ENCODE peak calls at places on chromosomes 2 and 18, in six cellular contexts. I, O, L, R, Q and Y are unnamed samples.

GRCh38 chr18:50313873-50314460 is 26.5 kb upstream of the CXXC1 start:
- ATAC-seq in I (no peak), R (no peak), O (no peak), Q (no peak), L (peak; percentile 91), Y (no peak)

GRCh38 chr2:172643142-172643541 is 87.3 kb downstream of the PDK1 start:
- ATAC-seq in O (no peak), I (peak; percentile 47), R (peak; percentile 58), L (no peak), Q (no peak), Y (no peak)

GRCh38 chr2:241901500-241902351 is 32.2 kb downstream of the RTP5 start:
- ATAC-seq in O (peak; percentile 33), I (no peak), L (peak; percentile 21), Q (no peak), R (no peak), Y (no peak)

GRCh38 chr2:86764661-86765307 is 25.9 kb downstream of the CD8A start:
- ATAC-seq in R (peak; percentile 84), L (peak; percentile 82), O (no peak), Q (peak; percentile 90), I (peak; percentile 84), Y (no peak)

GRCh38 chr2:110678457-110679336 is 834 bp upstream of the BUB1 start:
- ATAC-seq in R (peak; percentile 56), I (peak; percentile 23), O (peak; percentile 18), L (peak; percentile 22), Q (peak; percentile 38), Y (peak; percentile 33)

GRCh38 chr2:145185696-145186095 is 665.8 kb upstream of the ZEB2 start:
- ATAC-seq in I (no peak), O (no peak), R (no peak), L (no peak), Q (no peak), Y (peak; percentile 44)

GRCh38 chr2:20450201-20451108 is 3.6 kb downstream of the RHOB start:
- ATAC-seq in I (no peak), Q (no peak), O (no peak), R (no peak), L (peak; percentile 4), Y (peak; percentile 40)

GRCh38 chr2:95401480-95401879 is 1.0 kb upstream of the FAHD2A start:
- ATAC-seq in O (no peak), L (no peak), R (no peak), I (no peak), Q (no peak), Y (no peak)

GRCh38 chr2:240739797-240740196 is 48.1 kb downstream of the AQP12A start:
- ATAC-seq in R (no peak), I (peak; percentile 79), O (no peak), L (no peak), Q (no peak), Y (no peak)

GRCh38 chr2:44171018-44171417 is 2.3 kb downstream of the PPM1B start:
- ATAC-seq in L (no peak), O (no peak), I (no peak), R (no peak), Q (no peak), Y (no peak)

GRCh38 chr18:61829108-61829507 is 63.7 kb downstream of the RNF152 start:
- ATAC-seq in L (peak; percentile 48), I (no peak), Q (peak; percentile 20), O (no peak), R (no peak), Y (no peak)

GRCh38 chr2:233855345-233855744 is 1.0 kb upstream of the HJURP start:
- ATAC-seq in I (no peak), Q (no peak), L (no peak), R (no peak), O (no peak), Y (no peak)

GRCh38 chr2:38352336-38352735 is 24.7 kb downstream of the ATL2 start:
- ATAC-seq in L (no peak), O (no peak), R (peak; percentile 64), Q (no peak), I (no peak), Y (no peak)

GRCh38 chr2:47195149-47195548 is 40.0 kb upstream of the STPG4 start:
- ATAC-seq in I (no peak), R (peak; percentile 39), L (no peak), Q (no peak), O (no peak), Y (no peak)

GRCh38 chr2:15668611-15669305 is 77.1 kb downstream of the DDX1 start:
- ATAC-seq in O (no peak), Q (no peak), R (no peak), L (no peak), I (no peak), Y (no peak)

GRCh38 chr18:6270791-6271216 is 143.9 kb downstream of the L3MBTL4 start:
- ATAC-seq in I (no peak), Q (peak; percentile 99), R (no peak), O (no peak), L (no peak), Y (no peak)

GRCh38 chr2:95760839-95761525 is 169.2 kb downstream of the TRIM43 start:
- ATAC-seq in Q (no peak), R (no peak), L (no peak), I (peak; percentile 79), O (no peak), Y (no peak)

GRCh38 chr2:95077521-95077807 is 44.1 kb downstream of the MRPS5 start:
- ATAC-seq in R (peak; percentile 73), O (no peak), I (no peak), L (no peak), Q (peak; percentile 62), Y (no peak)

GRCh38 chr2:222563319-222563718 is 92.6 kb downstream of the FARSB start:
- ATAC-seq in O (no peak), L (no peak), R (no peak), Q (no peak), I (no peak), Y (no peak)

GRCh38 chr18:24227976-24228660 is 89.3 kb downstream of the CABYR start:
- ATAC-seq in I (no peak), Q (no peak), L (no peak), R (no peak), O (no peak), Y (no peak)

GRCh38 chr2:172438064-172438421 is 10.7 kb downstream of the ITGA6 start:
- ATAC-seq in I (no peak), Q (peak; percentile 51), O (no peak), R (no peak), L (no peak), Y (no peak)

GRCh38 chr2:185676316-185676715 is 62.3 kb upstream of the FSIP2 start:
- ATAC-seq in L (no peak), R (no peak), O (no peak), I (peak; percentile 77), Q (peak; percentile 77), Y (no peak)

GRCh38 chr2:68878071-68878711 is 7.0 kb upstream of the BMP10 start:
- ATAC-seq in Q (no peak), L (no peak), R (peak; percentile 59), I (no peak), O (no peak), Y (no peak)

DNA sequence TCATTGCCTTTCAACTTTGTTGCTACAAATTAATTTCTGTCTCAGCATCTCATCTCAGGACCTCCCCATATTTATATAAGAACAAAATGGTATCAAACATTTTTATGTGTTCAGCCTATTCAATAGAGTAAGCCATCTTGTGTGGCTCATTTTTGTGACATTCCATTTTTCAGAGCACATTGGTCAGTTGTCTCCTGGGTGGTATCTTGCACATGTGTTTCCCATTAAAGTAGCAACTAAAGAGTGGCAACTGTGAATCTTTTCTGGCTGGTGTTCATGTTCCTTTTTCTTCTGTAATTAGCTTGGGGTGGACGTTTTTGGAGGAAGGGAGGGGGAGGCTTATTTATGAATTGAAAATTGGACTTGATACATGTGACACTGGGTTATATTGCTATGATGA is 45.3 kb upstream of the EFEMP1 start:
- ATAC-seq in I (no peak), L (no peak), R (no peak), Q (no peak), O (no peak), Y (no peak)
- TF ChIP-seq POLR2A in I (no peak), L (no peak), R (no peak), Q (no peak), O (no peak), Y (no peak)

GRCh38 chr18:64747803-64748202 is 598.9 kb upstream of the LINC00305 start:
- ATAC-seq in L (no peak), O (no peak), R (no peak), Q (no peak), I (no peak), Y (no peak)
- H3K9me3 ChIP-seq in L (no peaks in the 10 kb centered on the region), O (no peaks in the 10 kb centered on the region), R (no peaks in the 10 kb centered on the region), Q (no peaks in the 10 kb centered on the region), I (peaks cover 19% of the 10 kb centered on the region), Y (no peaks in the 10 kb centered on the region)

GRCh38 chr18:13577091-13577697 is 149.2 kb downstream of the FAM210A start:
- ATAC-seq in L (peak; percentile 66), I (no peak), O (no peak), R (no peak), Q (peak; percentile 93), Y (peak; percentile 66)
- TF ChIP-seq POLR2A in L (no peak), I (no peak), O (no peak), R (no peak), Q (peak; percentile 79), Y (no peak)

GRCh38 chr2:1736997-1737480 is 7.3 kb downstream of the PXDN start:
- ATAC-seq in O (no peak), R (no peak), L (no peak), Q (no peak), I (no peak), Y (no peak)

GRCh38 chr2:1739322-1739957 is 4.9 kb downstream of the PXDN start:
- ATAC-seq in Q (no peak), R (no peak), I (no peak), O (no peak), L (no peak), Y (no peak)

GRCh38 chr2:1738163-1738562 is 6.2 kb downstream of the PXDN start:
- ATAC-seq in O (no peak), Q (no peak), I (no peak), L (no peak), R (no peak), Y (no peak)

GRCh38 chr2:1738646-1739302 is 5.5 kb downstream of the PXDN start:
- ATAC-seq in I (no peak), Q (no peak), L (no peak), R (no peak), O (no peak), Y (no peak)

GRCh38 chr2:1736045-1736444 is 8.3 kb downstream of the PXDN start:
- ATAC-seq in R (no peak), Q (no peak), I (no peak), L (no peak), O (no peak), Y (no peak)
- H3K9me3 ChIP-seq in R (no peaks in the 10 kb centered on the region), Q (no peaks in the 10 kb centered on the region), I (no peaks in the 10 kb centered on the region), L (no peaks in the 10 kb centered on the region), O (no peaks in the 10 kb centered on the region), Y (no peaks in the 10 kb centered on the region)

GRCh38 chr18:3247243-3248061 is at the start of gene MYL12A:
- ATAC-seq in I (peak; percentile 82), L (peak; percentile 82), O (peak; percentile 85), Q (peak; percentile 79), R (peak; percentile 86), Y (peak; percentile 91)
- TF ChIP-seq POLR2A in I (peak; percentile 77), L (peak; percentile 96), O (peak; percentile 96), Q (peak; percentile 95), R (peak; percentile 99), Y (peak; percentile 93)

GRCh38 chr2:13480057-13480456 is 763.3 kb downstream of the TRIB2 start:
- ATAC-seq in R (no peak), Q (peak; percentile 90), L (no peak), O (no peak), I (no peak), Y (no peak)

GRCh38 chr2:13474538-13474937 is 757.8 kb downstream of the TRIB2 start:
- ATAC-seq in L (no peak), R (no peak), O (no peak), Q (peak; percentile 95), I (no peak), Y (no peak)
- H3K9me3 ChIP-seq in L (no peaks in the 10 kb centered on the region), R (no peaks in the 10 kb centered on the region), O (no peaks in the 10 kb centered on the region), Q (peaks cover 2% of the 10 kb centered on the region), I (peaks cover 30% of the 10 kb centered on the region), Y (no peaks in the 10 kb centered on the region)

GRCh38 chr2:151616760-151617339 is 117.4 kb downstream of the NEB start:
- ATAC-seq in R (no peak), O (no peak), I (peak; percentile 47), L (no peak), Q (no peak), Y (no peak)
- TF ChIP-seq POLR2A in R (no peak), O (no peak), I (no peak), L (no peak), Q (no peak), Y (no peak)